ENCODE peak calls at places on chromosomes 6 and 20, in four cellular contexts. M is GM12878, O is HepG2, G is K562. L is an unnamed sample.

GRCh38 chr6:39226606-39227300 is 2.5 kb downstream of the KCNK5 start:
- DNase-seq in M (no peak), G (no peak), O (no peak), L (no peak)

GRCh38 chr6:107658920-107659879 is 164.9 kb downstream of the SCML4 start:
- DNase-seq in G (no peak), O (peak; percentile 44), M (peak; percentile 47), L (no peak)

GRCh38 chr6:131602913-131603312 is 25.1 kb downstream of the MED23 start:
- DNase-seq in G (no peak), O (no peak), M (no peak), L (no peak)

GRCh38 chr6:15254074-15254975 is 8.5 kb downstream of the JARID2 start:
- DNase-seq in O (peak; percentile 48), M (peak; percentile 82), G (no peak), L (no peak)

GRCh38 chr6:140758169-140758877 is 1374.4 kb upstream of the GJE1 start:
- DNase-seq in G (no peak), M (no peak), O (no peak), L (no peak)

GRCh38 chr6:168841609-168842278 is 400.8 kb downstream of the SMOC2 start:
- DNase-seq in G (peak; percentile 26), O (no peak), M (no peak), L (no peak)

GRCh38 chr6:119196732-119197131 is 118.3 kb upstream of the FAM184A start:
- DNase-seq in M (no peak), G (no peak), O (no peak), L (no peak)

GRCh38 chr6:34056301-34056700 is 89.6 kb downstream of the GRM4 start:
- DNase-seq in O (no peak), M (no peak), G (peak; percentile 97), L (peak; percentile 93)

GRCh38 chr20:47258745-47259695 is 97.5 kb downstream of the ZMYND8 start:
- DNase-seq in M (peak; percentile 98), G (no peak), O (no peak), L (no peak)

GRCh38 chr6:122799916-122800701 is 11.1 kb downstream of the SMPDL3A start:
- DNase-seq in G (no peak), M (no peak), O (no peak), L (no peak)

GRCh38 chr6:78599526-78599925 is 267.8 kb upstream of the IRAK1BP1 start:
- DNase-seq in M (no peak), O (no peak), G (no peak), L (no peak)

GRCh38 chr6:113968472-113968871 is 2.5 kb downstream of the HDAC2 start:
- DNase-seq in M (no peak), G (no peak), O (no peak), L (no peak)

GRCh38 chr6:128519132-128519930 is 1.1 kb downstream of the PTPRK start:
- DNase-seq in M (no peak), O (peak; percentile 87), G (no peak), L (peak; percentile 67)

DNA sequence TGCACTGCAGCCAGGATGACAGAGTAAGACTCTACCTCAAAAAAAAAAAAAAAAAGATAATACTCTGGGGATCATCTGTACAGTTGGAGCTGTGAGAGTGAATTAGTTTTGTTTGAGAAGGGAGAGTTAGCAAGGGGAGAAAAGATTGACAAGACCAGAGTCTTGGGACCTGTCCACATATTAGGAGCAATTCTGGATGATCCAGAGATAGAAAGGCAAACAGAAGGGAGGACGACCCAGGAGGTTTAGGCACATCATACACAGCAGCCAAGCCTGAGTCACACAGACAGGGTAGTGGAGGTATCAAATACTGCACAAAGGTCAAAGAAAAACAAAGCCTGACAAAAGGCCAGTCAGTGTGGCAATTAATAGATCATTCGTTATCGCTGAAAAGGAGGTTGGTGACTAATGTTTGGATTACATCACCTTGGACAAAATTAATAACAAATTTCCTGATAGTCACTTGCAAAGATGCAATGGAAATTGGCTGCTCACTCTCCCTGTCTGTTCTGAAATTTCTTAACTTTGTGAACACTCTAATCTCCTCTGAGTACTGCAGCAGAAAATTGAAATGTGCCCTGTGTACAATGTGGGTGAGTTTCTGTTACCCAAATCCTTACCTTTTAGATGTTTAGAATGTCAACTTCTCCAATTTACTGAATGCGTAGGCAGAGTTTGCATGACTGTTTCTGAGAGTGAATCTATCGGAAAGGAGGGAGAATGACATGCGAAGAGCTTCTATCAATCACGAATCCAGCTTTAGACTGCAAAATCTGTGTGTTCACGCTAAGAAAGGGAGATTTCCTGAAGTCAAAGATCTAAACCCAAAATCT is 105.4 kb downstream of the TSHZ2 start:
- DNase-seq in G (no peak), M (no peak), O (peak; percentile 94), L (no peak)
- TF ChIP-seq CREM in G (no peak), M (no peak), O (no peak), L (no peak)

GRCh38 chr6:6790891-6791290 is 202.4 kb downstream of the LY86 start:
- DNase-seq in O (peak; percentile 33), G (no peak), M (no peak), L (no peak)
- TF ChIP-seq NR2C2 in O (no peak), G (no peak), M (no peak), L (no peak)

GRCh38 chr6:43921548-43922422 is 151.8 kb downstream of the VEGFA start:
- DNase-seq in O (no peak), G (no peak), M (no peak), L (peak; percentile 2)

GRCh38 chr6:43923376-43924221 is 153.6 kb downstream of the VEGFA start:
- DNase-seq in M (no peak), G (no peak), O (no peak), L (no peak)

GRCh38 chr6:43926644-43927524 is 156.9 kb downstream of the VEGFA start:
- DNase-seq in G (peak; percentile 87), O (peak; percentile 90), M (no peak), L (peak; percentile 77)

GRCh38 chr6:43922423-43923375 is 152.7 kb downstream of the VEGFA start:
- DNase-seq in M (no peak), O (no peak), G (no peak), L (no peak)

GRCh38 chr6:43924222-43924702 is 154.3 kb downstream of the VEGFA start:
- DNase-seq in G (no peak), O (no peak), M (peak; percentile 21), L (no peak)
- TF ChIP-seq CREB1 in G (no peak), O (no peak), M (no peak), L (no peak)

GRCh38 chr6:125002090-125002741 is 40.0 kb downstream of the RNF217 start:
- DNase-seq in O (no peak), M (no peak), G (no peak), L (no peak)

GRCh38 chr6:125001684-125002083 is 39.4 kb downstream of the RNF217 start:
- DNase-seq in M (no peak), O (no peak), G (no peak), L (no peak)

GRCh38 chr6:125003070-125003469 is 40.8 kb downstream of the RNF217 start:
- DNase-seq in G (no peak), M (no peak), O (no peak), L (no peak)

GRCh38 chr6:125004797-125005595 is 42.8 kb downstream of the RNF217 start:
- DNase-seq in O (no peak), G (no peak), M (no peak), L (no peak)

DNA sequence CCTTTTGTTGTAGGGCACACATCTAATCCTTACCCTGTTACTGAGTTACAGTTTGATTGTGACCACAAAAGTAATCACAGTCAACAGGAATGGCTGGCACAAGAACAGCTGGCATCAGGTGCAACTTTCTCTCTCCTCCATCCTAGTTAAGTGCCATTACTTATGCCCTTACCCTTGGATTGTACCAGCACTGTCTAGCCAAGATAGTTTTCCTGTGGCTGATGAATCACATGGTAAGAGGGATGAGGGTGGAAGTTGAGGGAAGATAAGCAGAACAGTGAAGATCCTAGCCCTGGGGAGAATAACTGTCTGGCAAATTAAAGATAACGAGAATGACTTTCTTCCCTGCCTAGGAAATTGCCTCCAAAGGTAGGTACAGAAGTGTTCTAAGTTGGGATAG is 42.0 kb downstream of the RNF217 start:
- DNase-seq in M (no peak), O (no peak), G (peak; percentile 52), L (no peak)
- TF ChIP-seq CREM in M (no peak), O (no peak), G (peak; percentile 20), L (no peak)

DNA sequence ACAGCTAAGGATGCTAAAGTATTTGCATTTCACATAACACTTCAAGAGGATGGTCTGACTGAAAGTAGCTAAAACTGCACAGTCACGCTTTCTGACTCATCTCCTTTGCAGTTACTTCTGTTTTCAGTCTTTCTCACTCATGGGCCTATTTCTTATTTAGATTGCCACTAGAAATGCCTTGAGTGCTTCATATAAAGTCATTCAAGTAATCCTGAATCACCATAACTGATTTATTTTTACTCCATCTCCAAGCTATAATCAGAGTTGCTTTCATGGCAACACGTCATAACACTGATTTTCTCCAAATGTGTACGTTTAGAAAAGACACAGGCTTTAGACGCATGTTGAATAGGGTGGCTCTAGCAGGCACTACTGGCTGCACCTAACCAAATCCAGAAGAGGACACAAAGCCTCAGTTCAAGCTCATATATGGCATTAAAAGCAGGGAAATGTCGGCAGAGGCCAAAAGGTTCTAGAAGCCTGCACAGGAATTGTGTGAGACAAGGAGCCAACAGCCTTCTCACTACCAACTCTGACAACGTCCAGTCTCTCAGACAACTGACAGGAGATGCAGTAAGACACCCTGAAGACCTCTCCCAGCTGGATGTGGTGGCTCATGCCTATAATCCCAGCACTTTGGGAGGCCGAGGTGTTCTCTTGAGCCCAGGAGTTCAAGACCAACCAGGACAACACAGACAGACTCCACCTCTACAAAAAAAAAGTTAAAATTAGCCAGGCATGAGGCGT is 64.1 kb upstream of the BEND6 start:
- DNase-seq in G (peak; percentile 38), M (peak; percentile 92), O (no peak), L (no peak)
- TF ChIP-seq NR2C2 in G (no peak), M (no peak), O (no peak), L (no peak)

L was measured in WTC11.